ENCODE peak calls at places on chromosomes 13 and 19, in six cellular contexts. L, J, O, C, Z and K are unnamed samples.

GRCh38 chr13:98222081-98222554 is 45.0 kb upstream of the RNF113B start:
- DNase-seq in L (no peak), J (no peak), O (no peak), C (peak; percentile 63), Z (no peak), K (peak; percentile 47)

GRCh38 chr19:49677901-49678674 is 1.0 kb downstream of the PRMT1 start:
- DNase-seq in L (peak; percentile 86), J (no peak), O (peak; percentile 73), C (peak; percentile 74), Z (peak; percentile 86), K (peak; percentile 50)

GRCh38 chr19:10928563-10929401 is at the start of the genes TIMM29 and YIPF2:
- DNase-seq in L (peak; percentile 93), J (peak; percentile 88), O (peak; percentile 98), C (peak; percentile 99), Z (peak; percentile 99), K (peak; percentile 99)

GRCh38 chr13:111243981-111244380 is 76.5 kb upstream of the TEX29 start:
- DNase-seq in L (no peak), J (no peak), O (no peak), C (no peak), Z (no peak), K (no peak)

GRCh38 chr19:33386361-33386858 is 12.9 kb downstream of the CEBPG start:
- DNase-seq in L (no peak), J (no peak), O (no peak), C (no peak), Z (no peak), K (no peak)

GRCh38 chr19:3360494-3361383 is 5.6 kb upstream of the NFIC start:
- DNase-seq in L (no peak), J (no peak), O (peak; percentile 78), C (peak; percentile 38), Z (peak; percentile 72), K (no peak)

GRCh38 chr13:112966776-112967175 is 2.2 kb upstream of the MCF2L start:
- DNase-seq in L (no peak), J (no peak), O (no peak), C (no peak), Z (no peak), K (no peak)

GRCh38 chr13:97387487-97388353 is 46.2 kb upstream of the RAP2A start:
- DNase-seq in L (no peak), J (no peak), O (no peak), C (no peak), Z (no peak), K (no peak)

GRCh38 chr13:113625965-113626661 is 31.9 kb downstream of the ATP4B start:
- DNase-seq in L (no peak), J (no peak), O (no peak), C (peak; percentile 76), Z (no peak), K (peak; percentile 52)

GRCh38 chr13:49669735-49670309 is 21.5 kb downstream of the EBPL start:
- DNase-seq in L (peak; percentile 49), J (no peak), O (no peak), C (peak; percentile 71), Z (no peak), K (peak; percentile 85)

GRCh38 chr19:47330466-47330869 is 1.5 kb upstream of the C5AR2 start:
- DNase-seq in L (no peak), J (no peak), O (no peak), C (no peak), Z (peak; percentile 54), K (no peak)

GRCh38 chr19:2663920-2664571 is 38.4 kb downstream of the GNG7 start:
- DNase-seq in L (no peak), J (no peak), O (no peak), C (no peak), Z (peak; percentile 95), K (no peak)